ENCODE peak calls at places on chromosomes 7 and 10, in nine cellular contexts. S, R, T, Q, Z, I, P, U and K are unnamed samples.

GRCh38 chr7:17307033-17307432 is 8.6 kb downstream of the AHR start:
- DNase-seq in R (no peak), Z (no peak), Q (no peak), P (no peak), S (no peak), U (no peak), T (no peak), I (no peak), K (no peak)

GRCh38 chr7:27704407-27705199 is 35.4 kb upstream of the TAX1BP1 start:
- DNase-seq in Q (no peak), P (no peak), S (no peak), T (no peak), R (no peak), I (peak), U (no peak), Z (no peak), K (no peak)

GRCh38 chr7:5500056-5500776 is 76.6 kb upstream of the TNRC18 start:
- DNase-seq in Z (no peak), P (no peak), I (no peak), Q (no peak), U (no peak), R (no peak), S (no peak), T (no peak), K (no peak)

GRCh38 chr10:91864744-91865143 is 44.5 kb downstream of the FGFBP3 start:
- DNase-seq in R (no peak), Z (no peak), I (no peak), U (no peak), P (no peak), T (no peak), Q (no peak), S (no peak), K (no peak)

GRCh38 chr7:1060315-1061080 is 16.2 kb downstream of the GPR146 start:
- DNase-seq in P (no peak), U (no peak), T (no peak), S (no peak), I (no peak), R (no peak), Z (peak), Q (peak), K (peak)

GRCh38 chr10:14349081-14349480 is 18.4 kb upstream of the FRMD4A start:
- DNase-seq in U (no peak), P (no peak), I (no peak), S (no peak), Z (no peak), Q (no peak), R (no peak), T (no peak), K (no peak)

GRCh38 chr10:44920252-44920651 is 9.1 kb downstream of the TMEM72 start:
- DNase-seq in S (peak), Z (no peak), I (no peak), R (no peak), U (no peak), Q (no peak), T (peak), P (no peak), K (no peak)

GRCh38 chr10:47370878-47371277 is 13.2 kb downstream of the ZNF488 start:
- DNase-seq in I (no peak), S (peak), U (no peak), R (peak), T (no peak), P (peak), Z (no peak), Q (no peak), K (no peak)

GRCh38 chr10:132078746-132079345 is 13.1 kb downstream of the JAKMIP3 start:
- DNase-seq in Z (peak), R (no peak), S (no peak), Q (no peak), P (no peak), T (no peak), U (no peak), I (no peak), K (no peak)

GRCh38 chr7:75772081-75773077 is at the start of gene CCL26:
- DNase-seq in I (peak), S (no peak), R (no peak), U (no peak), Q (no peak), Z (no peak), P (peak), T (no peak), K (peak)

GRCh38 chr7:149166142-149166541 is 18.9 kb downstream of the ZNF398 start:
- DNase-seq in R (no peak), I (no peak), P (no peak), U (no peak), T (no peak), Z (no peak), S (no peak), Q (no peak), K (no peak)

GRCh38 chr10:48700071-48700470 is 15.4 kb downstream of the WDFY4 start:
- DNase-seq in Z (no peak), P (peak), I (no peak), S (no peak), R (no peak), T (no peak), Q (no peak), U (no peak), K (no peak)

GRCh38 chr7:47682874-47683273 is 101.0 kb upstream of the TNS3 start:
- DNase-seq in P (no peak), I (no peak), Q (no peak), Z (no peak), R (no peak), T (no peak), U (no peak), S (no peak), K (no peak)

GRCh38 chr7:103380395-103381191 is 33.1 kb downstream of the PSMC2 start:
- DNase-seq in T (no peak), Q (no peak), S (no peak), U (no peak), R (no peak), P (no peak), I (no peak), Z (no peak), K (no peak)

GRCh38 chr7:151626422-151627115 is 106.9 kb upstream of the RHEB start:
- DNase-seq in R (peak), I (peak), Q (peak), U (peak), Z (peak), P (peak), T (peak), S (peak), K (peak)

DNA sequence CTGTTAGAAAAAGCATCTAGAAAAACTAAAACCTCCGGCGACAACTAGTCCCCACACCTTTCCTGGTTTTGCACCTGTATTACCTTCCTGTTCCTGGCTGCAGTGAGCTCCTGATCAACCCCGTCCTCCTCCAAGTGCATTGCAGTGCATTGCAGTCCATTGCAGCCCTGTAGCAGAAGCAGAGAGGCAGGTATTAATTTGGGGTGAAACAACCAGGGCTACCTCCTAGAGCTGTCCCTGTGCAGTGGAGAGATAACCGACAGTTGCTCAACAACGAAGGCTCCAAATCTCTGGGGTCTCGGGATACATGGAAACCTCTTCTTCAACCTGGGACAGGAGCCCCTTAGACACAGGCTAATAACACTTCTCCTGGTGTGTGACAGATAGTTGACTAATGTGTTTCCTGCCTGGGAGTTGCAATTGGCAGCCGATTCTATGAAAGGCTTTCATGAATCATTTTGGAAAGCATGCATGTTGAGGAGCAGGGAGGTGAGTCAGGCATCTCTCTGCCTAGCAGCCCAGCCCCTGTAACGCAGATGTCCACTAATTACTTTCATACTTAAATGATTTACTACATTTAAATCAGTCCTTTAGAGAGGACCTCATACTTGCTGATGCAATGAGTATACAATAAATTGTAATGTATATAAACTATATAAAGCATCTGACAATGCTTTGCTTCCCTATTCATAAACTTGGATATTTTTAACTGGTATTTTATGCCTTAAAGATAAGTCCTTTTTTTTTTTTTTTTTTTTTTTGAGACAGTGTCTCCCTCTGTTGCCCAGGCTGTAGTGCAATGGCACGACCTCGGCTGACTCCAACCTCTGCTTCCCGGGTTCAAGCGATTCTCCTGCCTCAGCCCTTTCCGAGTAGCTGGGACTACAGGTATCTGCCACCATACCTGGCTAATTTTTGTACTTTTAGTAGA is 59.0 kb downstream of the PRR15 start:
- DNase-seq in I (peak), U (no peak), Z (no peak), P (peak), Q (no peak), R (no peak), T (no peak), S (no peak), K (peak)
- H3K4me3 ChIP-seq in I (no peak), U (no peak), Z (no peak), P (no peak), Q (no peak), R (no peak), T (no peak), S (no peak), K (peak)

GRCh38 chr10:90028312-90028711 is 326.9 kb downstream of the KIF20B start:
- DNase-seq in T (no peak), Z (no peak), P (no peak), R (no peak), S (no peak), U (no peak), I (no peak), Q (no peak), K (no peak)

GRCh38 chr10:90031776-90032175 is 330.4 kb downstream of the KIF20B start:
- DNase-seq in S (no peak), T (no peak), U (no peak), Q (no peak), P (no peak), I (no peak), R (no peak), Z (no peak), K (no peak)

GRCh38 chr10:90032519-90032918 is 331.1 kb downstream of the KIF20B start:
- DNase-seq in T (no peak), S (no peak), I (peak), R (no peak), Z (no peak), P (no peak), U (no peak), Q (no peak), K (no peak)
- H3K4me3 ChIP-seq in T (no peak), S (no peak), I (no peak), R (no peak), Z (no peak), P (no peak), U (no peak), Q (no peak), K (no peak)

DNA sequence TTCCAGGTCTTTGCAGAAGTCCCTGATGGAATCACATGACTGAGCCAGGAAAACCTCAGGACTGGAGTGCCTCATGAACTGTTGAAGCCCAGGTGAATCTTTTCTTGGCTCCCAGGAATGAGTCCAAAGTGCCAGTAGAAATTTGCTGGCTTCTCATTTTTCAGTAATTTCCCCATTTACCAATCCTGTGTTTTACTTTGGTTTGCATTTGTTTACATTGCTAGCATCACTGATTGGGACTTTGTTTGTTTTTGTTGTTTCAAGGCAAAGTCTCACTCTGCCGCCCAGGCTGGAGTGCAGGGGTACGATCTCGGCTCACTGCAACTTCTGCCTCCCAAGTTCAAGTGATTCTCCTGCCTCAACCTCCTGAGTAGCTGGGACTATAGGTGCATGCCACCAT is 1.6 kb upstream of the ZNF12 start:
- DNase-seq in S (no peak), U (no peak), I (no peak), T (no peak), Z (no peak), Q (no peak), R (no peak), P (no peak), K (no peak)
- H3K4me3 ChIP-seq in S (no peak), U (no peak), I (no peak), T (no peak), Z (no peak), Q (no peak), R (no peak), P (no peak), K (no peak)

GRCh38 chr10:62049815-62050626 is 148.5 kb downstream of the ARID5B start:
- DNase-seq in I (peak), S (no peak), Q (no peak), U (peak), R (no peak), Z (no peak), P (no peak), T (no peak), K (no peak)
- H3K4me3 ChIP-seq in I (peak), S (peak), Q (peak), U (peak), R (no peak), Z (no peak), P (peak), T (peak), K (peak)

GRCh38 chr7:3757059-3757458 is 456.0 kb downstream of the SDK1 start:
- DNase-seq in Z (no peak), I (no peak), P (no peak), T (no peak), U (no peak), R (no peak), S (no peak), Q (no peak), K (no peak)

GRCh38 chr7:3760696-3761095 is 459.6 kb downstream of the SDK1 start:
- DNase-seq in U (no peak), R (no peak), I (peak), S (no peak), P (no peak), T (no peak), Q (no peak), Z (no peak), K (no peak)

GRCh38 chr7:3762146-3762831 is 461.2 kb downstream of the SDK1 start:
- DNase-seq in S (no peak), Z (no peak), T (no peak), P (no peak), I (no peak), U (no peak), R (no peak), Q (no peak), K (no peak)
- H3K4me3 ChIP-seq in S (no peak), Z (no peak), T (no peak), P (no peak), I (no peak), U (no peak), R (no peak), Q (no peak), K (no peak)